ENCODE peak calls at places on chromosome 2, in four cellular contexts. C, T, F and D are unnamed samples.

GRCh38 chr2:174683392-174683759 is 80.9 kb downstream of the CHRNA1 start:
- DNase-seq in F (no peak), T (no peak), C (no peak), D (no peak)

GRCh38 chr2:11598228-11598731 is 64.4 kb downstream of the GREB1 start:
- DNase-seq in C (peak; percentile 48), F (no peak), T (no peak), D (no peak)

GRCh38 chr2:95077521-95077807 is 44.1 kb downstream of the MRPS5 start:
- DNase-seq in C (peak; percentile 56), F (peak; percentile 9), T (no peak), D (no peak)

GRCh38 chr2:239910404-239910803 is 114.7 kb downstream of the NDUFA10 start:
- DNase-seq in T (peak; percentile 41), F (no peak), C (no peak), D (peak; percentile 36)

GRCh38 chr2:20103514-20103913 is 52.1 kb upstream of the LAPTM4A start:
- DNase-seq in C (no peak), T (no peak), F (no peak), D (no peak)

GRCh38 chr2:207474871-207475485 is 54.8 kb upstream of the CREB1 start:
- DNase-seq in C (no peak), F (peak; percentile 57), T (no peak), D (no peak)

GRCh38 chr2:237429761-237430160 is 15.8 kb upstream of the COL6A3 start:
- DNase-seq in F (no peak), T (no peak), C (no peak), D (no peak)

GRCh38 chr2:38783586-38783985 is 5.6 kb downstream of the GEMIN6 start:
- DNase-seq in C (no peak), T (no peak), F (no peak), D (no peak)

GRCh38 chr2:207252979-207253640 is 87.4 kb upstream of the KLF7 start:
- DNase-seq in T (no peak), C (no peak), F (no peak), D (no peak)

GRCh38 chr2:3257166-3257565 is 120.5 kb downstream of the EIPR1 start:
- DNase-seq in C (no peak), F (no peak), T (no peak), D (no peak)

GRCh38 chr2:15154289-15154688 is 406.8 kb downstream of the NBAS start:
- DNase-seq in T (no peak), C (no peak), F (no peak), D (no peak)

GRCh38 chr2:189613650-189614420 is 33.2 kb upstream of the SLC40A1 start:
- DNase-seq in C (no peak), F (no peak), T (no peak), D (no peak)

GRCh38 chr2:37920570-37920969 is 4.5 kb upstream of the RMDN2 start:
- DNase-seq in C (no peak), T (no peak), F (no peak), D (no peak)

GRCh38 chr2:12210016-12210933 is 463.8 kb downstream of the LPIN1 start:
- DNase-seq in C (no peak), T (no peak), F (no peak), D (no peak)

GRCh38 chr2:23384551-23385349 is at the start of gene KLHL29:
- DNase-seq in C (peak; percentile 70), T (peak; percentile 86), F (peak; percentile 50), D (peak; percentile 92)

GRCh38 chr2:221532641-221533040 is 39.5 kb downstream of the EPHA4 start:
- DNase-seq in T (no peak), C (no peak), F (no peak), D (no peak)

GRCh38 chr2:187360286-187360685 is 87.8 kb downstream of the CALCRL start:
- DNase-seq in C (no peak), F (no peak), T (no peak), D (no peak)

GRCh38 chr2:199798881-199799580 is 52.0 kb downstream of the FTCDNL1 start:
- DNase-seq in T (no peak), F (no peak), C (no peak), D (no peak)

GRCh38 chr2:172677363-172677762 is 58.3 kb upstream of the RAPGEF4 start:
- DNase-seq in T (no peak), F (no peak), C (no peak), D (no peak)

GRCh38 chr2:99691931-99692330 is 202.1 kb upstream of the REV1 start:
- DNase-seq in F (no peak), C (no peak), T (peak; percentile 71), D (no peak)

GRCh38 chr2:207531024-207531411 is 1.3 kb downstream of the CREB1 start:
- DNase-seq in F (no peak), C (no peak), T (no peak), D (no peak)

GRCh38 chr2:71505086-71505769 is 51.9 kb downstream of the DYSF start:
- DNase-seq in C (no peak), T (no peak), F (no peak), D (no peak)

GRCh38 chr2:46014911-46015654 is 282.1 kb upstream of the EPAS1 start:
- DNase-seq in C (no peak), T (no peak), F (no peak), D (no peak)

GRCh38 chr2:161237397-161238263 is 70.6 kb upstream of the PSMD14 start:
- DNase-seq in C (no peak), T (peak; percentile 74), F (peak; percentile 49), D (no peak)

GRCh38 chr2:156321243-156321904 is 11.1 kb downstream of the NR4A2 start:
- DNase-seq in T (no peak), C (no peak), F (no peak), D (no peak)

GRCh38 chr2:122145805-122146204 is 390.4 kb downstream of the TSN start:
- DNase-seq in C (no peak), F (no peak), T (no peak), D (no peak)

GRCh38 chr2:101844055-101844635 is 146.6 kb downstream of the MAP4K4 start:
- DNase-seq in F (no peak), T (no peak), C (peak; percentile 74), D (no peak)

GRCh38 chr2:229815342-229815741 is 101.0 kb upstream of the DNER start:
- DNase-seq in T (no peak), F (no peak), C (no peak), D (no peak)

GRCh38 chr2:168545439-168546082 is 89.5 kb downstream of the CERS6 start:
- DNase-seq in T (no peak), C (peak; percentile 87), F (no peak), D (no peak)

GRCh38 chr2:63888490-63889402 is 47.0 kb downstream of the UGP2 start:
- DNase-seq in F (peak; percentile 71), C (no peak), T (no peak), D (no peak)

DNA sequence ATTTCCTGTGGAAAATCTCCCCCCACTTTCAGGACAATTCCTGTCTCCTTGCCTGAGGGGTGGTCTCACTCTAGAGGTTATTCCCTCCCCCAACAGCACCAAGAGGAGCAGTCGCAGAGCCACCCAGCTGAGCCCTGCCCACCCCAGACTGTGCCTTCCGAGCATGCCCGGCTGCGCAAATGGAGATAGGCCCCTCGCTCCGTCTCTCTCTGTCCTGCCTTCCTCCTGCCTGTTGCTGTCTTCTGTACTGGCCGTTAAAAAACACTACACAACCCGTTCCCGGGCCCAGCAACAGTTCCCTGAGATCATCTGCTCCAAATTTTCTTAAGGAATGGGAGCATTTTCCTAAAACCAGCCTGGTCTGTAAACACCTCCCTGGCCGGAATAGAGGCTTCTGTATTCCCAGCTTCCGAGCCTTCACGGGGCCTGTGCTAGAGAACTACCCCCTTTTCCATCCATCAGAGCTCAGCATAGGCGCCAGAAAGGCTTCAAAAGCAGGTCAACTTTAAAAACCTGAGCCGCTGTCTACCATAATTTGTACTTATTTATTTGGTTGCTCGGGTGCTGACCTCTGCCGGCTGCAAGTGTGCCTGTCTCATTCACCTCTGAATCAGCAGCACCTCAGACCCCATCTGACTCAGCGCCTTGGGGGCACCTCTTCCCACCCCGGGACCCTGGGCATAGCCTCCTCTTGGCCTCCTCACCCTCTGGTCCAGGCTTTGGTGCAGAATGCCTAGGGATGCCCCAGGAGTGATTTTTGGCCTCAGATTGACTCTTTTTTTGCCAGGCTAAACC is 159.4 kb downstream of the PXDN start:
- DNase-seq in C (peak; percentile 50), T (no peak), F (no peak), D (no peak)
- TF ChIP-seq CTCF in C (no peak), T (no peak), F (peak; percentile 57), D (peak; percentile 29)

DNA sequence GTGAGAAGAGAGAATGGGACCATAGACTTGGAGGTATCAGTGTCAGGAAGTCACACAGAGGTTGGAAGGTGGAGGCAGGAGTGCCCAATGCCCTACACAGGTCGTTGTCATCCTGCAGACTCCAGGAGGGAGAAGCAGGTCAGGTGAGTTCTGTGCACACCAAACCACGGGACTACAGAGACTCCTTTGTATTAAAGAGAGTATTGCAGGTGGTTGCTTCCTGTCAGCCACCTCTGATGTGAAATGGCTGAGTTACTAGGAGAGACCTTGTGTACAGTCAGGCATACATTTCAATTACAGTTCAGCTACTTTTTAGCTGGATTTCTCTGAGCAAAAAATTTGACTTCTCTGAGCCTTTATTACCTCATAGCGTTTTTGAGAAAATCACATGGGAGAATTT is 51.6 kb downstream of the SPP2 start:
- DNase-seq in T (no peak), F (peak; percentile 15), C (peak; percentile 67), D (no peak)
- TF ChIP-seq CTCF in T (no peak), F (no peak), C (peak; percentile 31), D (no peak)

DNA sequence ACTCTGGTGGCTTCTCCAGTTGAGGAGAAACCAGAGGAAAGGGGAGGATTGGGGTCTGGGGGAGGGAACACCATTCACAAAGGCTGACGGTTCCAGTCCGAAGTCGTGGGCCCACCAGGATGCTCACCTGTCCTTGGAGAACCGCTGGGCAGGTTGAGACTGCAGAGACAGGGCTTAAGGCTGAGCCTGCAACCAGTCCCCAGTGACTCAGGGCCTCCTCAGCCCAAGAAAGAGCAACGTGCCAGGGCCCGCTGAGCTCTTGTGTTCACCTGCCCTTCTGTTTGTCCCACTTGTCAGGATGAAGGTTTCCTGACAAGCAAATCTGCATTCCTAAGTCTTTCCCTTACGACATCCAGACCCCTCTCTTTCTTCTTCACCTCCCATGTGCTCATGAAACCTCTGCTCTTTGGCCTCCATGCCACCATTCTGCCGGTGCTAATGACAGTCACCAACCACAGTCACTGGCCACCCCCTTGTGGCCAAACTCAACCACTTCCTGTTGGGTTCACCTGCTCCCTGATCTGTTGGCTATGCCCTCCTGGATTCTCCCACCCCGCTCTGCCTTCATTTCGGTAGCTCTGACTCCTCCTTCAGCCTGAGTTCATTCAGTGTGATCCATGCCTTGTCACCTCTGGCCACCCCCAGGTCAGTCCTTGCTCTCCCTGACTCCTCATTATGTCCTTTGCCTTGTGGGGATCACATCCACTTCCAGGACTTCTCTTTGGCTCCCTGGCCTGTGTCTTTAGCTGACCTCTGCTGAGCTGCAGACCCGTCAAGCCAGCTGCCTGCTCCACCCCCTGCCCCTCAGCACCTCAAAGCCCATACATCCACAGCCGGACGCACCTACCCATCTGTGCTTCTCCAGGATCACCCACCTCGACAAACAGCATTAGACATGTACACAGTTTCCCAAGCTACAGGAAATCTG is 17.6 kb downstream of the EMX1 start:
- DNase-seq in F (peak; percentile 18), T (no peak), C (no peak), D (no peak)
- TF ChIP-seq CTCF in F (peak; percentile 43), T (no peak), C (peak; percentile 73), D (peak; percentile 11)

DNA sequence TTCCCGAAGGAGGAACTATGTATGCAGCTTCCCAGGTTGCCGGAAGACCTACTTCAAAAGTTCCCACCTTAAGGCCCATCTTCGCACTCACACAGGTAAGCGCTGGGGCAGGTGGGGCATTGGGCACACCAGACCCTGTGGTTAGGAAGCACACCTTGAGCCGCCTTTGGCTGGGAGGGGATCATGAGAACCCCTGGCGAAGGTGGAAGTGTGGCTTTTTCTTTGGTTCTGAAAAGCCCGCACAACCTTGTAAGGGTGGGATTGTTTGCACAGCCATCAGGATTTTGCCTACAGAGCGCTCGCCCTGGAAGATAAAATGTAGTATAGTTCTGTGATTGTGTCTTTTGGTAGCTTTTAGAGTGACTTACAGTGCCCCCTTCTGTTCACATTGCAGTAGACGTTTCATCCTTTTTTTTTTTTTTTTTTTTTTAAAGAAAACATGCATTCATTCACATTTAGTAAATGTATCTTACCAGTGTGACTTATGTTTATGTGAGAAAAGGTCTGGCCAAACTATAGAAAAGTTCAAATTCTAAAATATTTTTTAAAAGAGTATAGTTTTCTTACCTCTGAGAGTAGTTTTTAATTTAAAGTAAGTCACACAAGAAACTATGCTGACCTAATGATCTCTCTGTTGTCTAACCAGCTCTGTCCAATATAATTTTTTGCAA is 5.3 kb downstream of the KLF11 start:
- DNase-seq in F (peak; percentile 64), C (no peak), T (no peak), D (no peak)
- TF ChIP-seq CTCF in F (peak; percentile 94), C (peak; percentile 84), T (peak; percentile 47), D (peak; percentile 72)